ENCODE peak calls at places on chromosome 4, in four cellular contexts. One of them, this sample, is unnamed.

GRCh38 chr4:139961344-139961948 is 192.5 kb downstream of the MAML3 start:
- DNase-seq in right lobe of liver: no peak
- DNase-seq in SW480: no peak
- DNase-seq in left colon: no peak
- DNase-seq in this sample: no peak

GRCh38 chr4:63348735-63349673 is 1060.2 kb downstream of the TECRL start:
- DNase-seq in SW480: no peak
- DNase-seq in left colon: no peak
- DNase-seq in right lobe of liver: peak; percentile 49
- DNase-seq in this sample: peak; percentile 41

GRCh38 chr4:1344696-1345095 is 2.3 kb upstream of the UVSSA start:
- DNase-seq in left colon: no peak
- DNase-seq in SW480: no peak
- DNase-seq in right lobe of liver: peak; percentile 55
- DNase-seq in this sample: no peak

GRCh38 chr4:165308606-165309005 is 18.9 kb upstream of the MSMO1 start:
- DNase-seq in right lobe of liver: no peak
- DNase-seq in left colon: no peak
- DNase-seq in SW480: no peak
- DNase-seq in this sample: no peak

GRCh38 chr4:41160010-41160789 is 54.1 kb downstream of the APBB2 start:
- DNase-seq in left colon: no peak
- DNase-seq in right lobe of liver: no peak
- DNase-seq in SW480: peak; percentile 63
- DNase-seq in this sample: no peak

GRCh38 chr4:121072836-121073362 is 564 bp upstream of the NDNF start:
- DNase-seq in right lobe of liver: no peak
- DNase-seq in left colon: peak; percentile 41
- DNase-seq in SW480: no peak
- DNase-seq in this sample: peak; percentile 54

GRCh38 chr4:48578132-48578964 is 88.3 kb downstream of the ZAR1 start:
- DNase-seq in right lobe of liver: no peak
- DNase-seq in SW480: peak; percentile 51
- DNase-seq in left colon: peak; percentile 62
- DNase-seq in this sample: no peak

GRCh38 chr4:48781968-48782367 is 1.9 kb upstream of the FRYL start:
- DNase-seq in SW480: peak; percentile 11
- DNase-seq in left colon: no peak
- DNase-seq in right lobe of liver: no peak
- DNase-seq in this sample: no peak

GRCh38 chr4:8774071-8774470 is 97.6 kb downstream of the HMX1 start:
- DNase-seq in right lobe of liver: peak; percentile 15
- DNase-seq in SW480: no peak
- DNase-seq in left colon: no peak
- DNase-seq in this sample: peak; percentile 27